ENCODE peak calls at places on chromosomes 6 and 20, in four cellular contexts. I, B, L and U are unnamed samples.

GRCh38 chr6:139533573-139534471 is 159.4 kb upstream of the CITED2 start:
- DNase-seq in I (no peak), B (peak), L (peak), U (peak)

GRCh38 chr6:87702589-87702945 is 534 bp upstream of the AKIRIN2 start:
- DNase-seq in I (no peak), B (peak), L (no peak), U (no peak)

GRCh38 chr20:55094353-55094861 is 619.0 kb downstream of the DOK5 start:
- DNase-seq in I (no peak), B (no peak), L (no peak), U (no peak)

GRCh38 chr6:25503686-25504085 is 148.3 kb upstream of the SCGN start:
- DNase-seq in I (no peak), B (no peak), L (no peak), U (no peak)

GRCh38 chr6:125586074-125586473 is 163.4 kb upstream of the HEY2 start:
- DNase-seq in I (no peak), B (no peak), L (no peak), U (peak)

GRCh38 chr20:37871751-37872150 is 31.2 kb upstream of the VSTM2L start:
- DNase-seq in I (no peak), B (no peak), L (no peak), U (no peak)

GRCh38 chr6:39446909-39447308 is 124.4 kb upstream of the KCNK16 start:
- DNase-seq in I (no peak), B (no peak), L (no peak), U (no peak)

GRCh38 chr20:48679603-48680002 is 148.2 kb downstream of the PREX1 start:
- DNase-seq in I (no peak), B (peak), L (no peak), U (no peak)

GRCh38 chr20:36018208-36018988 is 50.0 kb downstream of the CNBD2 start:
- DNase-seq in I (no peak), B (no peak), L (no peak), U (peak)

GRCh38 chr6:21678990-21679389 is 85.4 kb downstream of the SOX4 start:
- DNase-seq in I (no peak), B (no peak), L (no peak), U (peak)

GRCh38 chr6:4914412-4915159 is 89.3 kb downstream of the RPP40 start:
- DNase-seq in I (no peak), B (no peak), L (no peak), U (no peak)

GRCh38 chr20:11686900-11687543 is 230.7 kb upstream of the BTBD3 start:
- DNase-seq in I (no peak), B (no peak), L (no peak), U (peak)

GRCh38 chr6:28537065-28537464 is 11.4 kb downstream of the GPX5 start:
- DNase-seq in I (no peak), B (no peak), L (no peak), U (peak)

GRCh38 chr6:36246511-36247268 is 23.2 kb upstream of the PNPLA1 start:
- DNase-seq in I (no peak), B (no peak), L (no peak), U (no peak)

GRCh38 chr20:63520939-63521601 is 505 bp downstream of the PPDPF start:
- DNase-seq in I (no peak), B (no peak), L (no peak), U (peak)

GRCh38 chr20:694496-694895 is 18.9 kb upstream of the SCRT2 start:
- DNase-seq in I (no peak), B (no peak), L (no peak), U (no peak)

GRCh38 chr6:35140991-35141720 is at the start of gene TCP11:
- DNase-seq in I (no peak), B (no peak), L (no peak), U (no peak)

GRCh38 chr20:32203556-32204484 is 3.7 kb downstream of the PLAGL2 start:
- DNase-seq in I (no peak), B (no peak), L (no peak), U (no peak)

GRCh38 chr20:19631410-19631809 is 126.6 kb upstream of the RIN2 start:
- DNase-seq in I (no peak), B (no peak), L (no peak), U (no peak)

GRCh38 chr6:55668625-55669024 is 89.6 kb upstream of the HMGCLL1 start:
- DNase-seq in I (no peak), B (no peak), L (no peak), U (peak)

GRCh38 chr6:106540432-106540831 is 88.9 kb downstream of the RTN4IP1 start:
- DNase-seq in I (no peak), B (no peak), L (no peak), U (no peak)

GRCh38 chr20:63668351-63668750 is 10.2 kb downstream of the RTEL1 start:
- DNase-seq in I (no peak), B (no peak), L (no peak), U (no peak)

GRCh38 chr20:15654208-15654649 is 919.0 kb downstream of the KIF16B start:
- DNase-seq in I (peak), B (peak), L (no peak), U (peak)

GRCh38 chr6:136710877-136711552 is 81.3 kb downstream of the MAP3K5 start:
- DNase-seq in I (no peak), B (no peak), L (no peak), U (no peak)

GRCh38 chr6:20699402-20699801 is 165.1 kb downstream of the CDKAL1 start:
- DNase-seq in I (no peak), B (no peak), L (no peak), U (no peak)

GRCh38 chr6:20924911-20925543 is 390.8 kb downstream of the CDKAL1 start:
- DNase-seq in I (no peak), B (no peak), L (no peak), U (no peak)

GRCh38 chr6:97876711-97877110 is 593.7 kb upstream of the MMS22L start:
- DNase-seq in I (no peak), B (no peak), L (no peak), U (no peak)

GRCh38 chr6:132819405-132820145 is 5.2 kb downstream of the RPS12 start:
- DNase-seq in I (no peak), B (no peak), L (no peak), U (no peak)

GRCh38 chr6:90401933-90402830 is 105.5 kb upstream of the BACH2 start:
- DNase-seq in I (no peak), B (no peak), L (no peak), U (no peak)

GRCh38 chr6:28982476-28983266 is 22.4 kb downstream of the ZNF311 start:
- DNase-seq in I (no peak), B (no peak), L (no peak), U (no peak)

GRCh38 chr6:84556541-84557335 is 207.7 kb downstream of the TBX18 start:
- DNase-seq in I (no peak), B (no peak), L (no peak), U (peak)

GRCh38 chr6:45486739-45487138 is 109.0 kb upstream of the SUPT3H start:
- DNase-seq in I (no peak), B (no peak), L (no peak), U (no peak)

DNA sequence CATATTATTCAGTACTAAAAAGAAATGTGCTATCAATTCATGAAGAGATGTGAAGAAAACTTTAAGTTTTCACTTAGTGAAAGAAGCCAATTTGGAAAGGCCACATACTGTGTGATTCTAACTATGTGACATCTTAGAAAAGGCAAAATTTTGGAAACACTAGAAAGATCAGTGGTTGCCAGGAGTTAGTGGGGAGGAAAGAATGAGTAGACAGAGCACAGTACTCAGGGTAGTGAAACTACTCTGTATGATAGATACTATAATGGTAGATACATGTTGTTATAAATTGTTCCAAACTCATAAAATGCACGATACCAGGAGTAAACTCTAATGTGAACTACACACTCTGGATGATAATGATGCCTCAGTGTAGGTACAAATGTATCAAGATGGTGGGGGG is 14.2 kb downstream of the NCOA3 start:
- DNase-seq in I (no peak), B (no peak), L (no peak), U (no peak)
- H3K9ac ChIP-seq in I (no peak), B (no peak), L (no peak), U (no peak)

DNA sequence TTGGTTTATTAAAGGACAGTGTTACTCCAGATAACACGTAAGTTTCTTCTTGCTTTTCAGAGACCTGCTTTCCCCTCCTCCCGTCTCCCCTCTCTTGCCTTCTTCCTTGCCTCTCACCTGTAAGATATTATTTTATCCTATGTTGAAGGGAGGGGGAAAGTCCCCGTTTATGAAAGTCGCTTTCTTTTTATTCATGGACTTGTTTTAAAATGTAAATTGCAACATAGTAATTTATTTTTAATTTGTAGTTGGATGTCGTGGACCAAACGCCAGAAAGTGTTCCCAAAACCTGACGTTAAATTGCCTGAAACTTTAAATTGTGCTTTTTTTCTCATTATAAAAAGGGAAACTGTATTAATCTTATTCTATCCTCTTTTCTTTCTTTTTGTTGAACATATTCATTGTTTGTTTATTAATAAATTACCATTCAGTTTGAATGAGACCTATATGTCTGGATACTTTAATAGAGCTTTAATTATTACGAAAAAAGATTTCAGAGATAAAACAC is 2.7 kb downstream of the FOXC1 start:
- DNase-seq in I (no peak), B (no peak), L (no peak), U (peak)
- TF ChIP-seq EZH2 in I (peak), B (no peak), L (no peak), U (no peak)

GRCh38 chr20:38874460-38875169 is 51.6 kb upstream of the FAM83D start:
- DNase-seq in I (no peak), B (no peak), L (no peak), U (no peak)
- TF ChIP-seq POLR2AphosphoS5 in I (no peak), B (no peak), L (no peak), U (no peak)

DNA sequence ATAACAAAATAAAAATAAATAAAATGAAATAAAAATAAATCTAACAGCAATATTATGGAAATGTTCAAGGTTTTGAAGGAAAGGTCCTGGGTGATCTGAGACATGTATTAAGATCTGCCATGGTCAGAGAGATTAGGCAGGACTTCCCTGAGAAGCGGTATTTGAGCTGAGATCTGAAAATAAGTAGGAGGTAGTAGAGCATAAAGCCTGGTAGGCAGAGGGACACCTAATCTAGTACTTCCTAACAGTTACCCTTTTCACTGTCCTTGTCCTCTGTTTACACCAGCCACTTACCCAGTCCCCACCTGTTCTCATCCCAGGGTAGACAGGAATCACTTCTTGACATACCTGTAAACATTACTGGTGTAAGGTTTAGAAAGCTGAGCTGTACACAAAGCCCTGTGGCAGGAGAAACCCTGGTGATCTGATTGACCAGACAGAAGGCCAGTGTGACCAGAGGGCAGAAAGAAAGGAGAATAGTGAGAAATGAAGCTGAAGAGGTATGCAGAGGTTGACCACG is 8.3 kb upstream of the ZNF318 start:
- DNase-seq in I (no peak), B (no peak), L (no peak), U (no peak)
- H3K9ac ChIP-seq in I (no peak), B (no peak), L (no peak), U (no peak)

GRCh38 chr6:100455230-100456124 is 9.2 kb downstream of the SIM1 start:
- DNase-seq in I (no peak), B (no peak), L (no peak), U (no peak)
- TF ChIP-seq EZH2 in I (peak), B (no peak), L (no peak), U (peak)

GRCh38 chr6:56938634-56939294 is 16.1 kb upstream of the BEND6 start:
- DNase-seq in I (no peak), B (peak), L (no peak), U (peak)
- TF ChIP-seq POLR2AphosphoS5 in I (no peak), B (peak), L (no peak), U (peak)

GRCh38 chr20:45441746-45442145 is 25.8 kb downstream of the PIGT start:
- DNase-seq in I (no peak), B (no peak), L (no peak), U (no peak)

GRCh38 chr20:45436732-45437485 is 21.0 kb downstream of the PIGT start:
- DNase-seq in I (no peak), B (peak), L (no peak), U (peak)

GRCh38 chr20:45440891-45441685 is 25.1 kb downstream of the PIGT start:
- DNase-seq in I (no peak), B (no peak), L (no peak), U (no peak)

GRCh38 chr20:45444050-45444449 is 25.5 kb upstream of the WFDC2 start:
- DNase-seq in I (no peak), B (no peak), L (no peak), U (no peak)

DNA sequence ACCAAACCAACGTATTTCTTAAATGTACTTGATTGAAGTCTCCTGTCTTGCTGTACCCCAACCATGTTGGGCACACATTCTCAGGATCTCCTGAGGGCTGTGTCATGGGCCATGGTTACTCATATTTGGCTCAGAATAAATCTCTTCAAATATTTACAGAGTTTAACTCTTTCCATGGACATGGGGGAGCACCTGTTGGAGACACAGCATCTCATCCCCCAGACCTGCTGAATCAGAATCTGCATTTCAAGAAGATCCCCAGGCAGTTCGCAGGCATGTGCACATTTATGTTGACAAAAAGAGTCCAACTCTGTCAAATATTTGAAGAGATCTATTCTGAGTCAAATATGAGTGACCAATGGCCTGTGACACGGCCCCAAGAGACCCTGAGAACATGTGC is 24.5 kb downstream of the PIGT start:
- DNase-seq in I (no peak), B (no peak), L (no peak), U (no peak)
- H3K9ac ChIP-seq in I (no peak), B (no peak), L (no peak), U (no peak)